ENCODE peak calls at places on chromosomes 13 and 19, in six cellular contexts. Q, O, G, K, N and X are unnamed samples.

GRCh38 chr13:37348916-37349653 is 243.6 kb upstream of the CSNK1A1L start:
- DNase-seq in N (no peak), Q (no peak), O (no peak), K (no peak), G (no peak), X (no peak)

GRCh38 chr13:39144941-39145533 is 106.8 kb downstream of the NHLRC3 start:
- DNase-seq in N (no peak), O (no peak), Q (peak), K (peak), G (peak), X (no peak)

GRCh38 chr13:47594833-47595232 is 406.2 kb downstream of the SUCLA2 start:
- DNase-seq in G (no peak), Q (no peak), O (no peak), N (peak), K (no peak), X (no peak)

GRCh38 chr19:11375143-11375948 is 880 bp downstream of the SWSAP1 start:
- DNase-seq in N (peak), G (no peak), O (peak), K (no peak), Q (no peak), X (no peak)

GRCh38 chr19:35696835-35697234 is 7.5 kb upstream of the ZBTB32 start:
- DNase-seq in O (no peak), Q (no peak), N (no peak), K (no peak), G (no peak), X (no peak)

GRCh38 chr19:58401825-58402433 is 6.5 kb downstream of the RNF225 start:
- DNase-seq in N (no peak), G (no peak), Q (no peak), K (no peak), O (no peak), X (no peak)

GRCh38 chr19:54937926-54938325 is 9.4 kb downstream of the NLRP7 start:
- DNase-seq in G (no peak), N (no peak), O (no peak), Q (no peak), K (no peak), X (no peak)

GRCh38 chr13:75621147-75621546 is 15.0 kb upstream of the LMO7 start:
- DNase-seq in N (no peak), K (no peak), O (no peak), Q (peak), G (no peak), X (peak)

GRCh38 chr19:7401694-7402093 is 53.0 kb downstream of the ARHGEF18 start:
- DNase-seq in G (no peak), N (no peak), K (no peak), O (no peak), Q (no peak), X (no peak)

GRCh38 chr19:46725036-46725820 is 8.3 kb upstream of the PRKD2 start:
- DNase-seq in K (no peak), G (no peak), N (no peak), O (no peak), Q (no peak), X (no peak)

GRCh38 chr19:32988724-32989123 is 16.7 kb downstream of the FAAP24 start:
- DNase-seq in G (no peak), K (no peak), Q (no peak), N (no peak), O (no peak), X (no peak)

GRCh38 chr13:35818577-35819165 is 312.5 kb downstream of the DCLK1 start:
- DNase-seq in O (no peak), N (peak), Q (no peak), K (no peak), G (no peak), X (no peak)

GRCh38 chr19:31099470-31100190 is 249.6 kb downstream of the TSHZ3 start:
- DNase-seq in K (no peak), G (no peak), N (no peak), O (no peak), Q (no peak), X (no peak)

GRCh38 chr13:93227906-93228801 is 1.5 kb downstream of the GPC6 start:
- DNase-seq in G (no peak), Q (no peak), O (no peak), K (peak), N (no peak), X (peak)

GRCh38 chr13:79018166-79018565 is 359.2 kb upstream of the OBI1 start:
- DNase-seq in O (no peak), G (no peak), Q (no peak), N (no peak), K (no peak), X (no peak)

GRCh38 chr13:31131470-31131961 is 30.2 kb downstream of the HSPH1 start:
- DNase-seq in G (no peak), Q (no peak), K (no peak), O (no peak), N (no peak), X (no peak)

GRCh38 chr19:14081797-14082674 is 3.5 kb downstream of the C19orf67 start:
- DNase-seq in K (no peak), O (peak), N (no peak), G (no peak), Q (no peak), X (no peak)

GRCh38 chr19:18746393-18747167 is 44.5 kb downstream of the COMP start:
- DNase-seq in Q (no peak), O (no peak), N (no peak), K (no peak), G (no peak), X (no peak)

GRCh38 chr13:99765869-99766268 is 205.7 kb downstream of the ZIC5 start:
- DNase-seq in Q (no peak), N (no peak), O (no peak), K (no peak), G (no peak), X (no peak)

GRCh38 chr19:41999071-41999877 is 5.2 kb upstream of the ATP1A3 start:
- DNase-seq in O (no peak), Q (no peak), N (no peak), K (no peak), G (no peak), X (no peak)

GRCh38 chr13:49958321-49958720 is 22.2 kb upstream of the SPRYD7 start:
- DNase-seq in Q (no peak), O (no peak), N (no peak), K (no peak), G (no peak), X (no peak)

GRCh38 chr13:113897161-113897560 is 33.3 kb upstream of the GAS6 start:
- DNase-seq in N (no peak), K (no peak), G (peak), O (no peak), Q (peak), X (peak)

GRCh38 chr13:110233181-110233641 is 73.7 kb downstream of the COL4A1 start:
- DNase-seq in O (no peak), K (no peak), G (no peak), Q (peak), N (no peak), X (peak)

GRCh38 chr19:7622933-7623685 is 6.2 kb downstream of the XAB2 start:
- DNase-seq in K (no peak), Q (no peak), G (no peak), O (no peak), N (no peak), X (no peak)

GRCh38 chr19:4057913-4058695 is 8.6 kb downstream of the ZBTB7A start:
- DNase-seq in N (no peak), G (peak), Q (peak), K (no peak), O (peak), X (peak)

GRCh38 chr19:13066231-13066630 is 36.4 kb downstream of the LYL1 start:
- DNase-seq in K (no peak), Q (no peak), G (no peak), N (no peak), O (no peak), X (no peak)

GRCh38 chr13:79392882-79393563 is 13.0 kb downstream of the RBM26 start:
- DNase-seq in Q (no peak), O (peak), G (no peak), K (no peak), N (no peak), X (no peak)

GRCh38 chr13:79231887-79232286 is 174.2 kb downstream of the RBM26 start:
- DNase-seq in G (no peak), O (no peak), Q (no peak), N (no peak), K (no peak), X (no peak)

GRCh38 chr13:68970532-68970931 is 1137.1 kb upstream of the ATXN8OS start:
- DNase-seq in K (no peak), N (no peak), G (no peak), Q (no peak), O (no peak), X (no peak)